ENCODE peak calls at places on chromosomes 13 and 19, in eight cellular contexts. C is H1, V is ascending aorta, S is testis, U is lung, D is left ventricle myocardium inferior, K is suprapubic skin, O is PC-3. P is an unnamed sample.
A peak's percentile ranks its signal among the peaks of the same experiment; 100 is the strongest.

GRCh38 chr13:35471466-35472307 is 4.8 kb downstream of the MAB21L1 start:
- DNase-seq in C (no peak), V (no peak), S (no peak), U (no peak), D (no peak), K (no peak), O (no peak), P (no peak)

GRCh38 chr19:34171877-34172660 is at the start of gene LSM14A:
- DNase-seq in C (peak; percentile 94), V (peak; percentile 96), S (peak; percentile 93), U (peak; percentile 88), D (peak; percentile 94), K (peak; percentile 94), O (peak; percentile 72), P (peak; percentile 78)

GRCh38 chr13:21124853-21125252 is 51.5 kb downstream of the SKA3 start:
- DNase-seq in C (no peak), V (no peak), S (no peak), U (no peak), D (no peak), K (peak; percentile 47), O (peak; percentile 78), P (no peak)

GRCh38 chr13:45747071-45747470 is 45.0 kb downstream of the CBY2 start:
- DNase-seq in C (no peak), V (no peak), S (no peak), U (no peak), D (no peak), K (no peak), O (no peak), P (no peak)

GRCh38 chr19:33803383-33803782 is 6.7 kb downstream of the KCTD15 start:
- DNase-seq in C (no peak), V (no peak), S (no peak), U (no peak), D (no peak), K (no peak), O (no peak), P (no peak)

GRCh38 chr19:13788991-13789390 is 6.3 kb upstream of the ZSWIM4 start:
- DNase-seq in C (no peak), V (peak; percentile 84), S (no peak), U (no peak), D (no peak), K (no peak), O (no peak), P (no peak)

GRCh38 chr19:30448386-30449130 is 76.4 kb downstream of the ZNF536 start:
- DNase-seq in C (no peak), V (no peak), S (no peak), U (no peak), D (no peak), K (no peak), O (no peak), P (no peak)

GRCh38 chr13:100671389-100672182 is 3.0 kb downstream of the TMTC4 start:
- DNase-seq in C (no peak), V (no peak), S (no peak), U (no peak), D (no peak), K (no peak), O (no peak), P (no peak)

GRCh38 chr19:5057860-5058259 is 88.9 kb downstream of the KDM4B start:
- DNase-seq in C (no peak), V (no peak), S (no peak), U (no peak), D (no peak), K (no peak), O (peak; percentile 41), P (no peak)

GRCh38 chr19:18422530-18423191 is 3.5 kb downstream of the SSBP4 start:
- DNase-seq in C (no peak), V (no peak), S (no peak), U (no peak), D (no peak), K (no peak), O (no peak), P (no peak)
- H3K27ac ChIP-seq in C (no peak overlapping the region), V (peak overlapping the region; percentile 36), S (no peak overlapping the region), U (no peak overlapping the region), D (peak overlapping the region; percentile 12), K (no peak overlapping the region), O (no peak overlapping the region), P (no peak overlapping the region)

GRCh38 chr19:47582320-47582909 is 9.5 kb upstream of the ZNF541 start:
- DNase-seq in C (no peak), V (no peak), S (peak; percentile 40), U (no peak), D (no peak), K (no peak), O (no peak), P (no peak)
- H3K4me3 ChIP-seq in C (no peak overlapping the region), V (no peak overlapping the region), S (no peak overlapping the region), U (no peak overlapping the region), D (no peak overlapping the region), K (no peak overlapping the region), O (no peak overlapping the region), P (peak overlapping the region; percentile 28)

GRCh38 chr13:25042141-25042540 is 53.8 kb upstream of the PABPC3 start:
- DNase-seq in C (no peak), V (no peak), S (no peak), U (no peak), D (no peak), K (no peak), O (no peak), P (no peak)
- H3K27ac ChIP-seq in C (no peak overlapping the region), V (no peak overlapping the region), S (no peak overlapping the region), U (no peak overlapping the region), D (no peak overlapping the region), K (no peak overlapping the region), O (no peak overlapping the region), P (no peak overlapping the region)

GRCh38 chr19:51125421-51126075 is 842 bp downstream of the SIGLEC9 start:
- DNase-seq in C (no peak), V (peak; percentile 61), S (no peak), U (no peak), D (no peak), K (peak; percentile 41), O (no peak), P (no peak)
- H3K4me3 ChIP-seq in C (no peak overlapping the region), V (no peak overlapping the region), S (no peak overlapping the region), U (no peak overlapping the region), D (peak overlapping the region; percentile 44), K (peak overlapping the region; percentile 25), O (no peak overlapping the region), P (no peak overlapping the region)

GRCh38 chr19:45351401-45351952 is 10.9 kb downstream of the KLC3 start:
- DNase-seq in C (no peak), V (no peak), S (no peak), U (no peak), D (no peak), K (no peak), O (no peak), P (no peak)
- H3K27ac ChIP-seq in C (no peak overlapping the region), V (no peak overlapping the region), S (no peak overlapping the region), U (no peak overlapping the region), D (no peak overlapping the region), K (no peak overlapping the region), O (no peak overlapping the region), P (no peak overlapping the region)

GRCh38 chr13:49498211-49498610 is 2.5 kb downstream of the PHF11 start:
- DNase-seq in C (no peak), V (no peak), S (no peak), U (no peak), D (no peak), K (no peak), O (no peak), P (no peak)
- H3K4me3 ChIP-seq in C (no peak overlapping the region), V (no peak overlapping the region), S (no peak overlapping the region), U (no peak overlapping the region), D (no peak overlapping the region), K (no peak overlapping the region), O (no peak overlapping the region), P (no peak overlapping the region)

GRCh38 chr19:38190793-38191192 is 33.2 kb downstream of the DPF1 start:
- DNase-seq in C (no peak), V (no peak), S (no peak), U (no peak), D (no peak), K (no peak), O (no peak), P (no peak)
- H3K27ac ChIP-seq in C (no peak overlapping the region), V (no peak overlapping the region), S (no peak overlapping the region), U (no peak overlapping the region), D (no peak overlapping the region), K (no peak overlapping the region), O (no peak overlapping the region), P (no peak overlapping the region)

GRCh38 chr19:3479819-3480215 is 508 bp downstream of the SMIM24 start:
- DNase-seq in C (peak; percentile 64), V (no peak), S (no peak), U (no peak), D (no peak), K (no peak), O (no peak), P (no peak)

GRCh38 chr19:3477506-3477905 is 2.8 kb downstream of the SMIM24 start:
- DNase-seq in C (no peak), V (no peak), S (no peak), U (no peak), D (no peak), K (no peak), O (no peak), P (no peak)

GRCh38 chr19:3476830-3477229 is 3.5 kb downstream of the SMIM24 start:
- DNase-seq in C (no peak), V (no peak), S (no peak), U (no peak), D (no peak), K (no peak), O (no peak), P (no peak)

GRCh38 chr19:3479177-3479818 is 1.0 kb downstream of the SMIM24 start:
- DNase-seq in C (peak; percentile 69), V (no peak), S (peak; percentile 74), U (no peak), D (no peak), K (peak; percentile 63), O (peak; percentile 5), P (no peak)

DNA sequence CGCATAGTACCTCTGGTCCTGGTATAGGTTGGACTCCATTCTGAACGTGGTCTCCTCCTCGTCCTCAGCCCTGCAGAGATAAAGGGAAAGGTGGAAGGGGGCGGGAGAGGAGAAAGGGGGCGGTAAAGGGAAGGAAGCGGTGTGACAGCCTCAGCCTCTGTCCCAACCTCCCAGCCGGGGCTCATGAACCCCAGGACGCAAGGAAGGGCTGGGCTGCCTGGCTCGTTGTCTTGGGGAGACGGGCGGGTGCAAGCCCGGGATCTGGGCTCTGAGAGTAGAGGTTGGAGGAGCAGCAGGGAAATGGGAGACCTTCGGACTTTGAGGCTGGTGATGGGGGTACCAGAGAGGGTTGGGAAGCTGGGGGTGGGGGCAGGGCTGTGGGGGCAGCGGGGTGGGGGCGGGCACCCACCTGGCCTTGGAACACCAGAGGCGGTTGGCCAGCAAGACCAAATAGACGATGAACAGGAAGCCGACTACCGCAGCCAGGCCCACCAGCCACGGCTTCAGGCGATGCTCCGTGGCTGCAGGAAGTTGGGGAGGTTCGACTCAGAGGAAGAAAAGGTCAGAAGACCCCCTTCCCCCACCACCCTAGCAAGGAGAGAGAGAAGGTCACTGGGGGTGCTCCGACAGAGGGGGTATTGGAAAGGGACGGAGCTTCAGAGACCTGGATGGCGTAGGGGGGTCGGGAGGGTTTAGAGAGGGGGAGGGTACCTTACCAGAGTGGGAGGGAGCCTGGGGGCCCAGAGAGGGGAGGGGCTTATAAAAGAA is 1.7 kb downstream of the SMIM24 start:
- DNase-seq in C (no peak), V (no peak), S (no peak), U (no peak), D (no peak), K (no peak), O (no peak), P (no peak)
- H3K4me3 ChIP-seq in C (no peak overlapping the region), V (no peak overlapping the region), S (no peak overlapping the region), U (no peak overlapping the region), D (no peak overlapping the region), K (no peak overlapping the region), O (no peak overlapping the region), P (no peak overlapping the region)

P was measured in AG04450.